ENCODE peak calls at places on chromosome 14, in six cellular contexts. Y, W, U, M, F and H are unnamed samples. For H3K4me1 and H3K27me3, the result is how much of the 10 kb centered on the place peaks cover.

GRCh38 chr14:100891051-100891450 is 12.5 kb downstream of the RTL1 start:
- DNase-seq in W (no peak), M (no peak), F (no peak), U (no peak), Y (no peak), H (no peak)

GRCh38 chr14:67400434-67400833 is 11.5 kb downstream of the PLEK2 start:
- DNase-seq in U (no peak), M (no peak), F (no peak), W (no peak), Y (no peak), H (no peak)

GRCh38 chr14:52012635-52013034 is 23.3 kb downstream of the RTRAF start:
- DNase-seq in F (peak), W (peak), Y (no peak), M (no peak), U (peak), H (peak)

GRCh38 chr14:22428681-22429315 is 160.2 kb downstream of the DAD1 start:
- DNase-seq in U (no peak), M (no peak), F (no peak), W (peak), Y (no peak), H (no peak)

GRCh38 chr14:92754956-92755355 is 6.5 kb upstream of the LGMN start:
- DNase-seq in M (no peak), W (no peak), F (no peak), Y (no peak), U (no peak), H (no peak)

GRCh38 chr14:98906123-98906995 is 365.6 kb downstream of the BCL11B start:
- DNase-seq in W (peak), U (no peak), Y (no peak), F (no peak), M (peak), H (peak)

GRCh38 chr14:24051789-24052655 is at the start of gene CARMIL3:
- DNase-seq in M (peak), U (peak), F (peak), W (peak), Y (no peak), H (peak)

GRCh38 chr14:71231521-71232393 is 324.5 kb downstream of the PCNX1 start:
- DNase-seq in U (no peak), W (no peak), M (peak), Y (no peak), F (no peak), H (no peak)

GRCh38 chr14:45251912-45252311 is 1.1 kb downstream of the MIS18BP1 start:
- DNase-seq in F (no peak), Y (no peak), U (no peak), M (no peak), W (peak), H (no peak)

GRCh38 chr14:91114079-91115065 is 499 bp downstream of the DGLUCY start:
- DNase-seq in W (peak), M (peak), U (peak), F (no peak), Y (no peak), H (peak)
- H3K4me1 ChIP-seq in W (under half), M (under half), U (under half), F (under half), Y (under half), H (under half)

GRCh38 chr14:106488293-106488692 is 961.9 kb downstream of the TMEM121 start:
- DNase-seq in M (no peak), Y (no peak), F (no peak), U (no peak), W (no peak), H (no peak)

GRCh38 chr14:106489112-106489881 is 962.9 kb downstream of the TMEM121 start:
- DNase-seq in W (no peak), U (no peak), Y (no peak), F (no peak), M (no peak), H (no peak)

GRCh38 chr14:106490442-106490841 is 964.1 kb downstream of the TMEM121 start:
- DNase-seq in U (no peak), F (no peak), Y (no peak), M (no peak), W (no peak), H (no peak)

GRCh38 chr14:106491851-106492250 is 965.5 kb downstream of the TMEM121 start:
- DNase-seq in W (no peak), U (no peak), M (peak), F (no peak), Y (no peak), H (no peak)

DNA sequence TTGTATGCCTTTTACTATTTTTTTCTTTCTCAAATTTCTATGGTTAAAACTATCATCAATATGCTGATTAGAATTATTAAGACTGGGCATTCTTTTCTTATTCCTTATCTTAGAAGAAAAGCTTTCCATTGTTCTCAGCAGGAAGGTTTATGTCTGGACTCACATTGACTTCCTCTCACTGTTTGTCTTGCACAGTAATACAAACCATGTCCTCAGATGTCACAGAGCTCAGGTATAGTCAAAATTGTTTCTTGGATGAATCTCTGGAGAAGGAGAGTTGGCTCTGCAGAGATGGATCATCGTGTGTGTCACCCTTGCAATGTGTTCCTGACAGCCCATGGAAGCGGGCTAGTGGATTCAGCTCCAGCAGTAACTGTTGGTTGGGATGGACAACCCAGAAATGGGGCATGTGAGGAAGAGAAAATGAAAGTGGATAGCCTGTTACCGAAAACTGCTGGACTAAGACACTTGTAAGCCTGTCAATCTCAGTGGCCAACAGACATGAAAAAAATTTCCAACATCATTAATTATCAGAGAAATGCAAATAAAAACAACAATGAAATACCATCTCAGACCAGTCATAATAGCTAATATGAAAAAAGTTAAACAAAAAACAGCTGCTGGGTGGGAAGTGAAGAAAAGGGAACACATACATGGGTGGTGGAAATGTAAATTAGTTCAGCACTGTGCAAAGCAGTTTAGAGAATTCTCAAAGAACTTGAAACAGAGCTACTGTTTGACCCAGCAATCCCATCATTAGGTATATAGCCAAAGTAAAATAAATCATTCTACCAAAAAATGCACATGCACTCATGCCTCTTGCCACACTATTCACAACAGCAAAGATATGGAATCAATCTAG is 967.8 kb downstream of the TMEM121 start:
- DNase-seq in Y (no peak), F (no peak), M (no peak), U (no peak), W (no peak), H (no peak)
- H3K4me3 ChIP-seq in Y (peak), F (no peak), M (no peak), U (no peak), W (no peak), H (no peak)

GRCh38 chr14:35236806-35237205 is 55.4 kb upstream of the PSMA6 start:
- DNase-seq in Y (no peak), F (no peak), W (no peak), U (no peak), M (no peak), H (no peak)
- H3K27me3 ChIP-seq in Y (under half), F (under half), W (under half), U (under half), M (under half), H (under half)

DNA sequence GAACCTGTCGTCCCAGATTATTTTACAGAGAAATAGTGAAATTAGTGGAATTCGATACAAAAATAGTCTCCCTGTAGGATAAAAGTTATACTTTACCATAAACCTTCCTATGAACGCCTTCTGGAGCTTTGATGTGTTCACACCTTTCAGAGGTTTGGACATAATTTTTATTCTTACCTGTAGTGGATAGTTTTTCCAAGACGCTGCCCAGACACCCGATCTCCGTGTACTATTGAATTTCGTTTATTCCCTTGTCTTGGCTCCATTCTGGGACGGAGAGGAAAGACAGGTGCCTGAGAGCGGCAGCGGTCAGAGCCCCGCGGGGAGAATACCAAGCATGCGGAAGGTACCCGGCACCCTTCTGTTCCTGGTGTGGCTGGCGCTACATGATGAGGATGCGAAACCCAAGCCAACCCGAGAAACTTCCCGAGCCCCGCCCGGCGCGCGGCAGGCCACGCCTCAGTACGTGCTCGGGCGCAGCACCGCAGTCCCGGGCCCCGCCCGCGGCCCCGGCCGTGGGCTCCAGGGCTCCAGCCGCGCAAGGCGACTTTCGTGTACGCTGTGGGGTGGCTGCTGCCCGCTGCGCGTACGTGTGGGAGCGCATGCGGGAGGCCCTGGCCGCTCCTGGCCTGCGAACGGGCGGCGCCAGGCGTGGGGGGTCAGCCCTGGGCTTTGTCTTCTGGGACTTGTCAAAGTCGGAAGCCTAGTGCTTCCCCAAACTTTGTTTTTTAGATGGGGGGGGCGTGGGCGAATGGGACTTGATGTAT is 11.3 kb upstream of the SNAPC1 start:
- DNase-seq in U (peak), W (peak), Y (peak), M (peak), F (peak), H (peak)
- H3K4me1 ChIP-seq in U (under half), W (under half), Y (under half), M (under half), F (under half), H (under half)

DNA sequence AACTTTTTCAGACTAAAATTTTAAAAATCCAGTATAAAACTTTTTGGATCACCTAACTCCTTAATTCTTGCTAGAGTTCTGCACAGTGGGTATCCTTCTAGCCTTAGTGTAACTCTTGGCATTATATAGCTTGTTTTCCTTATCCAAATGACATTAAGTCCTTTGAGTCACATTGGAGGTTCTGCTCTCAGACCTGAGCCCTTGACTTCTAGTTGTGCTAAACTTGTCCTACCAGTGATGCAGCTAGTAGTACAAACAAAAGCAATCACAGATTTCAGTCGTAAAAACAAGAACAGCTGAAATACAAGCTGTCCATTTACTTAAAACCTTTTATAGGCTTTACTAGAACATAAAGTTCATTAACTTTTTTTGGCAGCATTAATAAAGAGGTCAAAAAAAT is 10.5 kb downstream of the ZBTB1 start:
- DNase-seq in W (no peak), U (no peak), Y (no peak), M (no peak), F (no peak), H (no peak)
- H3K4me3 ChIP-seq in W (no peak), U (no peak), Y (no peak), M (no peak), F (no peak), H (no peak)

GRCh38 chr14:85529803-85530574 is at the start of gene FLRT2:
- DNase-seq in Y (no peak), U (peak), M (peak), F (peak), W (peak), H (peak)

GRCh38 chr14:85528882-85529585 is 910 bp upstream of the FLRT2 start:
- DNase-seq in F (no peak), Y (no peak), U (no peak), W (peak), M (peak), H (peak)

GRCh38 chr14:85531594-85532391 is 1.8 kb downstream of the FLRT2 start:
- DNase-seq in Y (no peak), F (peak), W (peak), U (peak), M (peak), H (peak)

GRCh38 chr14:85531141-85531593 is 1.2 kb downstream of the FLRT2 start:
- DNase-seq in F (peak), U (peak), Y (no peak), M (peak), W (peak), H (peak)

GRCh38 chr14:85530626-85531025 is 682 bp downstream of the FLRT2 start:
- DNase-seq in F (no peak), Y (no peak), U (no peak), M (no peak), W (no peak), H (no peak)
- H3K27me3 ChIP-seq in F (under half), Y (under half), U (under half), M (under half), W (under half), H (under half)

GRCh38 chr14:91406982-91407381 is 10.6 kb downstream of the CCDC88C start:
- DNase-seq in U (no peak), M (no peak), W (no peak), F (no peak), Y (no peak), H (no peak)
- H3K4me1 ChIP-seq in U (under half), M (under half), W (under half), F (under half), Y (under half), H (under half)